ENCODE peak calls at places on chromosomes 11 and 22, in four cellular contexts. One of them, this sample, is unnamed. For H3K4me1, the result is how much of the 10 kb centered on the place peaks cover.

GRCh38 chr11:57638811-57639320 is 10.8 kb downstream of the YPEL4 start:
- DNase-seq in HCT116: no peak
- DNase-seq in ovary: peak
- DNase-seq in neural progenitor cell: peak
- DNase-seq in this sample: no peak

GRCh38 chr22:36644333-36644757 is 59.2 kb downstream of the CACNG2 start:
- DNase-seq in ovary: no peak
- DNase-seq in HCT116: peak
- DNase-seq in neural progenitor cell: peak
- DNase-seq in this sample: no peak

GRCh38 chr11:58024601-58025091 is 965 bp downstream of the OR9Q1 start:
- DNase-seq in HCT116: no peak
- DNase-seq in neural progenitor cell: no peak
- DNase-seq in ovary: peak
- DNase-seq in this sample: no peak

GRCh38 chr22:33853200-33854097 is 66.8 kb downstream of the LARGE1 start:
- DNase-seq in neural progenitor cell: peak
- DNase-seq in HCT116: no peak
- DNase-seq in ovary: peak
- DNase-seq in this sample: no peak

GRCh38 chr11:57427692-57428082 is 766 bp upstream of the SLC43A3 start:
- DNase-seq in ovary: peak
- DNase-seq in HCT116: no peak
- DNase-seq in neural progenitor cell: no peak
- DNase-seq in this sample: no peak

GRCh38 chr11:27621440-27622161 is 78.7 kb downstream of the BDNF start:
- DNase-seq in ovary: peak
- DNase-seq in HCT116: no peak
- DNase-seq in neural progenitor cell: no peak
- DNase-seq in this sample: no peak

GRCh38 chr22:32684148-32684821 is 117.2 kb upstream of the TIMP3 start:
- DNase-seq in neural progenitor cell: no peak
- DNase-seq in HCT116: no peak
- DNase-seq in ovary: no peak
- DNase-seq in this sample: no peak

GRCh38 chr11:125398475-125398874 is 97.6 kb downstream of the FEZ1 start:
- DNase-seq in HCT116: no peak
- DNase-seq in neural progenitor cell: no peak
- DNase-seq in ovary: no peak
- DNase-seq in this sample: no peak

GRCh38 chr11:4480577-4481539 is 1.6 kb upstream of the OR52K1 start:
- DNase-seq in neural progenitor cell: no peak
- DNase-seq in HCT116: no peak
- DNase-seq in ovary: no peak
- DNase-seq in this sample: no peak

GRCh38 chr22:19819209-19819910 is 35.3 kb downstream of the GNB1L start:
- DNase-seq in ovary: peak
- DNase-seq in neural progenitor cell: no peak
- DNase-seq in HCT116: no peak
- DNase-seq in this sample: no peak

GRCh38 chr11:113474362-113475159 is 637 bp downstream of the DRD2 start:
- DNase-seq in neural progenitor cell: peak
- DNase-seq in HCT116: no peak
- DNase-seq in ovary: peak
- DNase-seq in this sample: peak

GRCh38 chr22:48415535-48415934 is 1412.1 kb downstream of the BRD1 start:
- DNase-seq in HCT116: no peak
- DNase-seq in neural progenitor cell: no peak
- DNase-seq in ovary: no peak
- DNase-seq in this sample: no peak

GRCh38 chr22:46083383-46084350 is 66.7 kb upstream of the PPARA start:
- DNase-seq in HCT116: no peak
- DNase-seq in ovary: no peak
- DNase-seq in neural progenitor cell: no peak
- DNase-seq in this sample: peak

GRCh38 chr11:85483861-85484260 is 143.3 kb downstream of the DLG2 start:
- DNase-seq in neural progenitor cell: no peak
- DNase-seq in HCT116: no peak
- DNase-seq in ovary: no peak
- DNase-seq in this sample: no peak

GRCh38 chr11:123856444-123856843 is 29.0 kb downstream of the TMEM225 start:
- DNase-seq in HCT116: no peak
- DNase-seq in ovary: no peak
- DNase-seq in neural progenitor cell: no peak
- DNase-seq in this sample: no peak

GRCh38 chr22:45627489-45628233 is 44.0 kb upstream of the ATXN10 start:
- DNase-seq in neural progenitor cell: no peak
- DNase-seq in HCT116: no peak
- DNase-seq in ovary: no peak
- DNase-seq in this sample: no peak

GRCh38 chr11:120722539-120722938 is 211.0 kb downstream of the GRIK4 start:
- DNase-seq in neural progenitor cell: peak
- DNase-seq in HCT116: no peak
- DNase-seq in ovary: no peak
- DNase-seq in this sample: no peak

GRCh38 chr11:68948496-68948895 is 32.3 kb downstream of the MRGPRD start:
- DNase-seq in HCT116: no peak
- DNase-seq in neural progenitor cell: no peak
- DNase-seq in ovary: no peak
- DNase-seq in this sample: no peak

GRCh38 chr22:25448435-25449051 is 115.9 kb upstream of the GRK3 start:
- DNase-seq in neural progenitor cell: peak
- DNase-seq in HCT116: no peak
- DNase-seq in ovary: peak
- DNase-seq in this sample: no peak

GRCh38 chr11:70712471-70712870 is 314.1 kb downstream of the CTTN start:
- DNase-seq in HCT116: no peak
- DNase-seq in ovary: no peak
- DNase-seq in neural progenitor cell: peak
- DNase-seq in this sample: peak

GRCh38 chr11:132220464-132220863 is 850.0 kb downstream of the NTM start:
- DNase-seq in ovary: no peak
- DNase-seq in HCT116: no peak
- DNase-seq in neural progenitor cell: no peak
- DNase-seq in this sample: no peak

GRCh38 chr22:17774928-17775675 is 833 bp upstream of the BID start:
- DNase-seq in ovary: no peak
- DNase-seq in neural progenitor cell: peak
- DNase-seq in HCT116: no peak
- DNase-seq in this sample: no peak

DNA sequence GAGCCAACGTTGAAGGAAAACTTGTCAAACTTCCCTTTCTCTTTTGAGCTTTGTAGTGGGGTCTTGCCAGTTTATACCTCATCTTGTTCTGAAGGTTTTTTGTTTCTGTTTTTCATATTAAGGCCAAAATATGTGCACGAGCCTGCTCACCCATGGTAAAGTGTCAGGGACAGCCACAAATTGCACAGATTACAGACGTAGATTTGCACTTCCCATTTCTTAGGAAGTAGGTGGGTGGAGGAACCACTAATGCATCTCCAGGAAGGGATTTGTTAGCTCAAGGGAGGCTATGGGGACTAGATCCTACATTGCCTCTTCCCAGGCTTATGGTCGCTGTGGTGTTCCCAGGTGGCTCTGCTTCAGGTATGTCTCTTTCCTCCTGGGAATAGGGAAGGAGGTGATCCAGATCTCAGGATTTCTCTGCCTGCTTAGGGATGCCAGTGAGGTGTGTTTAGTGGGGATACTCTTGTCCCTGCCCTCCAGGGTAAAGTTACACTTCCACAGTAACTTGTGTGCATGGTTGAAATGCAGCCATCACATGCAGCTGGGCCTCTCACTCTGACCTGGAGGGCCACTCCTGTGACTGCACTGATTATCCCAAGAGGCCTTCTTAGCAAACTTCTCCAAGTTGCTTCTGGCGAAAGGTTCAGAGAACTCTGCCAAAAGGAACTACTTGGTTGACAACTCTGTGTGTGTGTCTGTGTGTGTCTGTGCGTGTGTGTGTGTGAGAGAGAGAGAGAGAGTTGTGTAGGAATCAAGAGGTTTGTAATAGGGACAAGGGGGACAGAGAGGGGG is 9.8 kb downstream of the PPFIBP2 start:
- DNase-seq in HCT116: no peak
- DNase-seq in ovary: no peak
- DNase-seq in neural progenitor cell: no peak
- DNase-seq in this sample: no peak
- H3K27ac ChIP-seq in HCT116: no peak
- H3K27ac ChIP-seq in ovary: no peak
- H3K27ac ChIP-seq in neural progenitor cell: no peak
- H3K27ac ChIP-seq in this sample: no peak

DNA sequence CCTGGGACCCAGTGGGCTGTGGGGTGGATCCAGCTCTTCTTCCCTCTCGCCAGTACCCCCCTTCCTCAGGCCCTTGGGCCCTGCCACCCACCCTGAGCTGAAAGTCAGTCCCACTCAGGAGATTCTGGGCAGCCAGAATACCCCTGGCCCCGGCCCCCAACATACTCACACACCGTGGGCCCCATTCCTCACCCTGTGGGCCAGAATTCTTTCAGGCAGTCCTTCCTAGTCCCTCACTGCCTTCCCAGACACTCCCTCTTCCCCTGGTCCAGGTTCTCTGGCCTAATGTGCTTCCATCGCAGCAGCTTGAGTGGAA is 3.2 kb upstream of the POLD4 start:
- DNase-seq in ovary: no peak
- DNase-seq in neural progenitor cell: no peak
- DNase-seq in HCT116: no peak
- DNase-seq in this sample: no peak
- H3K4me1 ChIP-seq in ovary: under half
- H3K4me1 ChIP-seq in neural progenitor cell: under half
- H3K4me1 ChIP-seq in HCT116: half or more
- H3K4me1 ChIP-seq in this sample: under half

GRCh38 chr11:61413496-61413895 is 16.3 kb downstream of the CPSF7 start:
- DNase-seq in ovary: no peak
- DNase-seq in HCT116: no peak
- DNase-seq in neural progenitor cell: no peak
- DNase-seq in this sample: no peak
- H3K4me3 ChIP-seq in ovary: no peak
- H3K4me3 ChIP-seq in HCT116: no peak
- H3K4me3 ChIP-seq in neural progenitor cell: no peak
- H3K4me3 ChIP-seq in this sample: no peak

GRCh38 chr11:88538088-88538487 is 200.6 kb upstream of the CTSC start:
- DNase-seq in HCT116: no peak
- DNase-seq in ovary: no peak
- DNase-seq in neural progenitor cell: no peak
- DNase-seq in this sample: no peak

GRCh38 chr11:88544656-88545280 is 207.2 kb upstream of the CTSC start:
- DNase-seq in neural progenitor cell: no peak
- DNase-seq in HCT116: no peak
- DNase-seq in ovary: no peak
- DNase-seq in this sample: no peak

GRCh38 chr11:88543902-88544655 is 206.5 kb upstream of the CTSC start:
- DNase-seq in HCT116: peak
- DNase-seq in ovary: peak
- DNase-seq in neural progenitor cell: peak
- DNase-seq in this sample: peak
- H3K27ac ChIP-seq in HCT116: no peak
- H3K27ac ChIP-seq in ovary: no peak
- H3K27ac ChIP-seq in neural progenitor cell: no peak
- H3K27ac ChIP-seq in this sample: no peak

DNA sequence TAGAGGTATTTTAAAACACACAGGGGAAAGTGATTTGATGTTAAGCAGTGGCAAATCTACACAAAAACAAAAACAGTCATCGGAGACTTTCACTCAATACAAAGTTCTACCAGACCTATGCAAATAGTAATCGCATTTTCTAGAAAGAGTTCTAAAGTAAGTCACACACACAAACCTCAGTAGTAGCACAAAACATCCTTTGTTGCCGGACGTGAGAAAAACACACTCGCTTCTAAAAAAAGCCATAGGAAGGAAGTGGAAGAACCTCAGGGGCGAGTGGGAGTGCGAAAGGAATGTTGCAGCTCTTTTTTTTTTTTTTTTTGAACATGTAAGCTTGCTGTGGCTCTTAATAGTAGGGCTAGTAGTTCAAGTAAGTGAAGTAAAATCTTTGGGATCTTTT is 88.9 kb downstream of the MAML2 start:
- DNase-seq in ovary: no peak
- DNase-seq in neural progenitor cell: no peak
- DNase-seq in HCT116: no peak
- DNase-seq in this sample: no peak
- H3K4me1 ChIP-seq in ovary: under half
- H3K4me1 ChIP-seq in neural progenitor cell: under half
- H3K4me1 ChIP-seq in HCT116: under half
- H3K4me1 ChIP-seq in this sample: under half

GRCh38 chr11:61007971-61008896 is 36.8 kb downstream of the CD6 start:
- DNase-seq in ovary: peak
- DNase-seq in neural progenitor cell: peak
- DNase-seq in HCT116: no peak
- DNase-seq in this sample: no peak
- H3K4me3 ChIP-seq in ovary: peak
- H3K4me3 ChIP-seq in neural progenitor cell: peak
- H3K4me3 ChIP-seq in HCT116: no peak
- H3K4me3 ChIP-seq in this sample: peak

GRCh38 chr11:34249439-34250073 is 108.3 kb downstream of the ABTB2 start:
- DNase-seq in HCT116: no peak
- DNase-seq in neural progenitor cell: no peak
- DNase-seq in ovary: no peak
- DNase-seq in this sample: no peak

GRCh38 chr11:34243620-34244493 is 114.0 kb downstream of the ABTB2 start:
- DNase-seq in HCT116: peak
- DNase-seq in ovary: no peak
- DNase-seq in neural progenitor cell: no peak
- DNase-seq in this sample: peak

GRCh38 chr11:34240150-34240494 is 117.7 kb downstream of the ABTB2 start:
- DNase-seq in ovary: no peak
- DNase-seq in neural progenitor cell: no peak
- DNase-seq in HCT116: no peak
- DNase-seq in this sample: no peak

GRCh38 chr11:34242037-34242625 is 115.7 kb downstream of the ABTB2 start:
- DNase-seq in neural progenitor cell: no peak
- DNase-seq in HCT116: no peak
- DNase-seq in ovary: no peak
- DNase-seq in this sample: no peak

GRCh38 chr11:34245043-34245442 is 112.8 kb downstream of the ABTB2 start:
- DNase-seq in ovary: no peak
- DNase-seq in HCT116: no peak
- DNase-seq in neural progenitor cell: no peak
- DNase-seq in this sample: no peak
- H3K27ac ChIP-seq in ovary: no peak
- H3K27ac ChIP-seq in HCT116: no peak
- H3K27ac ChIP-seq in neural progenitor cell: no peak
- H3K27ac ChIP-seq in this sample: no peak